ENCODE peak calls at places on chromosomes 13 and 19, in nine cellular contexts. One of them, this sample, is unnamed.
A peak's percentile ranks its signal among the peaks of the same experiment; 100 is the strongest.

GRCh38 chr19:27777726-27778125 is 1435.2 kb downstream of the UQCRFS1 start:
- DNase-seq in trophoblast cell: no peak
- DNase-seq in A549: peak; percentile 52
- DNase-seq in cardiac fibroblast: no peak
- DNase-seq in tibial artery: no peak
- DNase-seq in left ventricle myocardium inferior: no peak
- DNase-seq in AG10803: no peak
- DNase-seq in psoas muscle: no peak
- DNase-seq in cardiac muscle cell: no peak
- DNase-seq in this sample: peak; percentile 26

GRCh38 chr19:39506598-39506943 is 7.8 kb downstream of the DLL3 start:
- DNase-seq in trophoblast cell: no peak
- DNase-seq in A549: no peak
- DNase-seq in cardiac fibroblast: no peak
- DNase-seq in tibial artery: no peak
- DNase-seq in left ventricle myocardium inferior: no peak
- DNase-seq in AG10803: no peak
- DNase-seq in psoas muscle: no peak
- DNase-seq in cardiac muscle cell: no peak
- DNase-seq in this sample: no peak

GRCh38 chr19:39514840-39515550 is at the start of gene SELENOV:
- DNase-seq in trophoblast cell: no peak
- DNase-seq in A549: no peak
- DNase-seq in cardiac fibroblast: peak; percentile 5
- DNase-seq in tibial artery: no peak
- DNase-seq in left ventricle myocardium inferior: no peak
- DNase-seq in AG10803: no peak
- DNase-seq in psoas muscle: no peak
- DNase-seq in cardiac muscle cell: peak; percentile 43
- DNase-seq in this sample: peak; percentile 59

GRCh38 chr13:113845055-113845454 is 18.8 kb downstream of the GAS6 start:
- DNase-seq in trophoblast cell: no peak
- DNase-seq in A549: no peak
- DNase-seq in cardiac fibroblast: no peak
- DNase-seq in tibial artery: no peak
- DNase-seq in left ventricle myocardium inferior: peak; percentile 8
- DNase-seq in AG10803: no peak
- DNase-seq in psoas muscle: no peak
- DNase-seq in cardiac muscle cell: no peak
- DNase-seq in this sample: peak; percentile 25

GRCh38 chr13:71524245-71525002 is 342.6 kb downstream of the DACH1 start:
- DNase-seq in trophoblast cell: no peak
- DNase-seq in A549: no peak
- DNase-seq in cardiac fibroblast: peak; percentile 4
- DNase-seq in tibial artery: no peak
- DNase-seq in left ventricle myocardium inferior: no peak
- DNase-seq in AG10803: no peak
- DNase-seq in psoas muscle: no peak
- DNase-seq in cardiac muscle cell: no peak
- DNase-seq in this sample: no peak

GRCh38 chr19:55080121-55080914 is 4.6 kb downstream of the EPS8L1 start:
- DNase-seq in trophoblast cell: peak; percentile 54
- DNase-seq in A549: peak; percentile 89
- DNase-seq in cardiac fibroblast: peak; percentile 64
- DNase-seq in tibial artery: no peak
- DNase-seq in left ventricle myocardium inferior: peak; percentile 59
- DNase-seq in AG10803: peak; percentile 58
- DNase-seq in psoas muscle: peak; percentile 60
- DNase-seq in cardiac muscle cell: peak; percentile 75
- DNase-seq in this sample: peak; percentile 88

GRCh38 chr13:34335662-34336007 is 517.7 kb downstream of the RFC3 start:
- DNase-seq in trophoblast cell: no peak
- DNase-seq in A549: no peak
- DNase-seq in cardiac fibroblast: no peak
- DNase-seq in tibial artery: no peak
- DNase-seq in left ventricle myocardium inferior: no peak
- DNase-seq in AG10803: no peak
- DNase-seq in psoas muscle: no peak
- DNase-seq in cardiac muscle cell: no peak
- DNase-seq in this sample: no peak

GRCh38 chr13:104648291-104648690 is 1582.1 kb upstream of the SLC10A2 start:
- DNase-seq in trophoblast cell: no peak
- DNase-seq in A549: no peak
- DNase-seq in cardiac fibroblast: no peak
- DNase-seq in tibial artery: no peak
- DNase-seq in left ventricle myocardium inferior: no peak
- DNase-seq in AG10803: no peak
- DNase-seq in psoas muscle: no peak
- DNase-seq in cardiac muscle cell: no peak
- DNase-seq in this sample: no peak

GRCh38 chr19:39407644-39408391 is 1.2 kb downstream of the ZFP36 start:
- DNase-seq in trophoblast cell: no peak
- DNase-seq in A549: peak; percentile 60
- DNase-seq in cardiac fibroblast: peak; percentile 63
- DNase-seq in tibial artery: no peak
- DNase-seq in left ventricle myocardium inferior: peak; percentile 56
- DNase-seq in AG10803: peak; percentile 28
- DNase-seq in psoas muscle: peak; percentile 51
- DNase-seq in cardiac muscle cell: no peak
- DNase-seq in this sample: no peak

GRCh38 chr19:9407827-9408226 is 27.5 kb downstream of the ZNF266 start:
- DNase-seq in trophoblast cell: no peak
- DNase-seq in A549: no peak
- DNase-seq in cardiac fibroblast: no peak
- DNase-seq in tibial artery: no peak
- DNase-seq in left ventricle myocardium inferior: no peak
- DNase-seq in AG10803: no peak
- DNase-seq in psoas muscle: no peak
- DNase-seq in cardiac muscle cell: no peak
- DNase-seq in this sample: no peak

GRCh38 chr19:13872339-13872694 is 4.6 kb upstream of the NANOS3 start:
- DNase-seq in trophoblast cell: no peak
- DNase-seq in A549: no peak
- DNase-seq in cardiac fibroblast: no peak
- DNase-seq in tibial artery: no peak
- DNase-seq in left ventricle myocardium inferior: no peak
- DNase-seq in AG10803: no peak
- DNase-seq in psoas muscle: no peak
- DNase-seq in cardiac muscle cell: no peak
- DNase-seq in this sample: no peak

GRCh38 chr13:28628250-28628649 is 30.7 kb upstream of the POMP start:
- DNase-seq in trophoblast cell: no peak
- DNase-seq in A549: no peak
- DNase-seq in cardiac fibroblast: no peak
- DNase-seq in tibial artery: no peak
- DNase-seq in left ventricle myocardium inferior: no peak
- DNase-seq in AG10803: no peak
- DNase-seq in psoas muscle: no peak
- DNase-seq in cardiac muscle cell: no peak
- DNase-seq in this sample: no peak

GRCh38 chr19:2271516-2272103 is 10.4 kb downstream of the PEAK3 start:
- DNase-seq in trophoblast cell: no peak
- DNase-seq in A549: no peak
- DNase-seq in cardiac fibroblast: peak; percentile 63
- DNase-seq in tibial artery: no peak
- DNase-seq in left ventricle myocardium inferior: no peak
- DNase-seq in AG10803: peak; percentile 82
- DNase-seq in psoas muscle: peak; percentile 67
- DNase-seq in cardiac muscle cell: no peak
- DNase-seq in this sample: no peak

GRCh38 chr13:23992722-23993438 is 95.6 kb upstream of the C1QTNF9B start:
- DNase-seq in trophoblast cell: no peak
- DNase-seq in A549: no peak
- DNase-seq in cardiac fibroblast: no peak
- DNase-seq in tibial artery: no peak
- DNase-seq in left ventricle myocardium inferior: no peak
- DNase-seq in AG10803: no peak
- DNase-seq in psoas muscle: no peak
- DNase-seq in cardiac muscle cell: no peak
- DNase-seq in this sample: no peak

GRCh38 chr19:7519411-7520130 is 2.9 kb upstream of the MCOLN1 start:
- DNase-seq in trophoblast cell: no peak
- DNase-seq in A549: no peak
- DNase-seq in cardiac fibroblast: no peak
- DNase-seq in tibial artery: no peak
- DNase-seq in left ventricle myocardium inferior: no peak
- DNase-seq in AG10803: no peak
- DNase-seq in psoas muscle: no peak
- DNase-seq in cardiac muscle cell: no peak
- DNase-seq in this sample: no peak

GRCh38 chr13:33318744-33319143 is 33.2 kb upstream of the STARD13 start:
- DNase-seq in trophoblast cell: no peak
- DNase-seq in A549: no peak
- DNase-seq in cardiac fibroblast: no peak
- DNase-seq in tibial artery: no peak
- DNase-seq in left ventricle myocardium inferior: no peak
- DNase-seq in AG10803: peak; percentile 87
- DNase-seq in psoas muscle: no peak
- DNase-seq in cardiac muscle cell: no peak
- DNase-seq in this sample: no peak

GRCh38 chr19:35908977-35909683 is 1.0 kb upstream of the TYROBP start:
- DNase-seq in trophoblast cell: peak; percentile 29
- DNase-seq in A549: no peak
- DNase-seq in cardiac fibroblast: no peak
- DNase-seq in tibial artery: peak; percentile 76
- DNase-seq in left ventricle myocardium inferior: peak; percentile 77
- DNase-seq in AG10803: no peak
- DNase-seq in psoas muscle: peak; percentile 72
- DNase-seq in cardiac muscle cell: no peak
- DNase-seq in this sample: no peak
- H3K4me3 ChIP-seq in trophoblast cell: no peak overlapping the region
- H3K4me3 ChIP-seq in A549: no peak overlapping the region
- H3K4me3 ChIP-seq in cardiac fibroblast: no peak overlapping the region
- H3K4me3 ChIP-seq in tibial artery: no peak overlapping the region
- H3K4me3 ChIP-seq in left ventricle myocardium inferior: no peak overlapping the region
- H3K4me3 ChIP-seq in AG10803: no peak overlapping the region
- H3K4me3 ChIP-seq in psoas muscle: no peak overlapping the region
- H3K4me3 ChIP-seq in cardiac muscle cell: no peak overlapping the region
- H3K4me3 ChIP-seq in this sample: no peak overlapping the region

GRCh38 chr19:46407891-46408426 is 5.4 kb downstream of the CCDC8 start:
- DNase-seq in trophoblast cell: no peak
- DNase-seq in A549: no peak
- DNase-seq in cardiac fibroblast: no peak
- DNase-seq in tibial artery: no peak
- DNase-seq in left ventricle myocardium inferior: no peak
- DNase-seq in AG10803: no peak
- DNase-seq in psoas muscle: no peak
- DNase-seq in cardiac muscle cell: no peak
- DNase-seq in this sample: no peak
- H3K4me3 ChIP-seq in trophoblast cell: no peak overlapping the region
- H3K4me3 ChIP-seq in A549: no peak overlapping the region
- H3K4me3 ChIP-seq in cardiac fibroblast: no peak overlapping the region
- H3K4me3 ChIP-seq in tibial artery: peak overlapping the region; percentile 26
- H3K4me3 ChIP-seq in left ventricle myocardium inferior: peak overlapping the region; percentile 50
- H3K4me3 ChIP-seq in AG10803: no peak overlapping the region
- H3K4me3 ChIP-seq in psoas muscle: no peak overlapping the region
- H3K4me3 ChIP-seq in cardiac muscle cell: no peak overlapping the region
- H3K4me3 ChIP-seq in this sample: no peak overlapping the region

GRCh38 chr19:58304748-58305064 is 471 bp upstream of the ERVK3-1 start:
- DNase-seq in trophoblast cell: no peak
- DNase-seq in A549: no peak
- DNase-seq in cardiac fibroblast: no peak
- DNase-seq in tibial artery: no peak
- DNase-seq in left ventricle myocardium inferior: no peak
- DNase-seq in AG10803: no peak
- DNase-seq in psoas muscle: no peak
- DNase-seq in cardiac muscle cell: no peak
- DNase-seq in this sample: no peak

GRCh38 chr19:58305932-58306323 is 751 bp downstream of the ERVK3-1 start:
- DNase-seq in trophoblast cell: no peak
- DNase-seq in A549: no peak
- DNase-seq in cardiac fibroblast: peak; percentile 16
- DNase-seq in tibial artery: no peak
- DNase-seq in left ventricle myocardium inferior: no peak
- DNase-seq in AG10803: no peak
- DNase-seq in psoas muscle: no peak
- DNase-seq in cardiac muscle cell: no peak
- DNase-seq in this sample: no peak

GRCh38 chr19:58305065-58305931 is at the start of gene ERVK3-1:
- DNase-seq in trophoblast cell: peak; percentile 99
- DNase-seq in A549: peak; percentile 99
- DNase-seq in cardiac fibroblast: peak; percentile 99
- DNase-seq in tibial artery: peak; percentile 97
- DNase-seq in left ventricle myocardium inferior: peak; percentile 96
- DNase-seq in AG10803: peak; percentile 97
- DNase-seq in psoas muscle: peak; percentile 96
- DNase-seq in cardiac muscle cell: peak; percentile 98
- DNase-seq in this sample: peak; percentile 94

GRCh38 chr19:58307736-58308135 is 2.6 kb downstream of the ERVK3-1 start:
- DNase-seq in trophoblast cell: no peak
- DNase-seq in A549: no peak
- DNase-seq in cardiac fibroblast: no peak
- DNase-seq in tibial artery: no peak
- DNase-seq in left ventricle myocardium inferior: no peak
- DNase-seq in AG10803: no peak
- DNase-seq in psoas muscle: no peak
- DNase-seq in cardiac muscle cell: no peak
- DNase-seq in this sample: no peak

GRCh38 chr19:58304255-58304654 is 922 bp upstream of the ERVK3-1 start:
- DNase-seq in trophoblast cell: no peak
- DNase-seq in A549: no peak
- DNase-seq in cardiac fibroblast: no peak
- DNase-seq in tibial artery: no peak
- DNase-seq in left ventricle myocardium inferior: no peak
- DNase-seq in AG10803: no peak
- DNase-seq in psoas muscle: no peak
- DNase-seq in cardiac muscle cell: no peak
- DNase-seq in this sample: peak; percentile 6
- H3K4me3 ChIP-seq in trophoblast cell: no peak overlapping the region
- H3K4me3 ChIP-seq in A549: no peak overlapping the region
- H3K4me3 ChIP-seq in cardiac fibroblast: no peak overlapping the region
- H3K4me3 ChIP-seq in tibial artery: peak overlapping the region; percentile 78
- H3K4me3 ChIP-seq in left ventricle myocardium inferior: peak overlapping the region; percentile 96
- H3K4me3 ChIP-seq in AG10803: no peak overlapping the region
- H3K4me3 ChIP-seq in psoas muscle: peak overlapping the region; percentile 89
- H3K4me3 ChIP-seq in cardiac muscle cell: peak overlapping the region; percentile 87
- H3K4me3 ChIP-seq in this sample: peak overlapping the region; percentile 68

DNA sequence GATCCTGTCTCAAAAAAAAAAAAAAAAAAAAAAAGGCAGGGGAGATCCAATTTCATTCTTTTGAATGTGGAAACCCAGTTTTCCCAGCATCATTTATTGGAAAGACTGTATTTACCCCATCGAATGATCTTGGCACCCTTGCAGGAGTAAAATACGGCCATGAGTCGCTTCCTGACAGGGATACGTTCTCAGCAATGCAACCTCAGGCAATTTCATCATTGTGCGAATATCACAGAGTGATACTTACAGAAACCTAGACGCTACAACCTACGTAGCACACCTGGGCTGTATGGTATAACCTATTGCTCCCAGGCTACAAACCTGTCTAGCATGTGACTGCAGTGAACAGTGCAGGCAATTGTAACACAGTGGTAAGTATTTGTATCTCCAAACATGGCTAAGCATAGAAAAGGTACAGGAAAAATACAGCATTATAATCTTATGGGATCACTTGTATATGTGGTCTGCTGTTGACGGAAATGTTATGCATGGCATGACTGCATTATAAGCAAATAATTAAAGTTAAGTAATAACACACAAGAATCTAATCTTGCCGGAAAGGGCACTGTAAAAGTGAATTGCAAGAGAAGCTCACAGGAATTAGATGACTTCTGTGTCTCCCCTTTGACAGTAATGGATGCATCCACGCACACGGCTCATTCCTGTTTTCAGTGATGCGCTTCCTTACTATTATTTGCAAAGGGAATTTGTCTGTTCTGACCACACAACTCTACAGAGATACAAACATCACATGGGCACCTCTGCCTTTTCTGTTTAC is 24.0 kb downstream of the RFX2 start:
- DNase-seq in trophoblast cell: peak; percentile 64
- DNase-seq in A549: no peak
- DNase-seq in cardiac fibroblast: peak; percentile 71
- DNase-seq in tibial artery: no peak
- DNase-seq in left ventricle myocardium inferior: no peak
- DNase-seq in AG10803: peak; percentile 85
- DNase-seq in psoas muscle: no peak
- DNase-seq in cardiac muscle cell: no peak
- DNase-seq in this sample: no peak
- H3K4me3 ChIP-seq in trophoblast cell: no peak overlapping the region
- H3K4me3 ChIP-seq in A549: no peak overlapping the region
- H3K4me3 ChIP-seq in cardiac fibroblast: no peak overlapping the region
- H3K4me3 ChIP-seq in tibial artery: no peak overlapping the region
- H3K4me3 ChIP-seq in left ventricle myocardium inferior: no peak overlapping the region
- H3K4me3 ChIP-seq in AG10803: no peak overlapping the region
- H3K4me3 ChIP-seq in psoas muscle: no peak overlapping the region
- H3K4me3 ChIP-seq in cardiac muscle cell: no peak overlapping the region
- H3K4me3 ChIP-seq in this sample: peak overlapping the region; percentile 4